ENCODE peak calls at places on chromosomes 6 and 20, in six cellular contexts. A is transverse colon, L is stomach, P is adrenal gland, S is endothelial cell of umbilical vein, W is breast epithelium. Q is an unnamed sample.
A peak's percentile ranks its signal among the peaks of the same experiment; 100 is the strongest.

GRCh38 chr6:157635388-157636244 is 187.4 kb upstream of the SNX9 start:
- DNase-seq in L (no peak), A (no peak), P (no peak), S (no peak), W (no peak), Q (no peak)

GRCh38 chr20:750801-751200 is 17.5 kb downstream of the SLC52A3 start:
- DNase-seq in W (no peak), S (no peak), L (no peak), P (no peak), A (no peak), Q (no peak)

GRCh38 chr6:74587386-74587785 is 618.5 kb downstream of the COL12A1 start:
- DNase-seq in S (no peak), A (no peak), P (no peak), W (no peak), L (no peak), Q (no peak)

GRCh38 chr20:40434122-40434521 is 254.9 kb downstream of the MAFB start:
- DNase-seq in A (no peak), S (no peak), L (no peak), P (no peak), W (no peak), Q (no peak)

GRCh38 chr20:16407251-16408067 is 165.8 kb downstream of the KIF16B start:
- DNase-seq in L (no peak), W (no peak), P (no peak), S (no peak), A (no peak), Q (no peak)

GRCh38 chr6:18155273-18155863 is at the start of gene KDM1B:
- DNase-seq in A (peak; percentile 99), L (peak; percentile 99), W (no peak), S (peak; percentile 98), P (no peak), Q (peak; percentile 98)

GRCh38 chr6:52522151-52522626 is 54.7 kb downstream of the TRAM2 start:
- DNase-seq in W (peak; percentile 35), A (no peak), P (peak; percentile 42), S (peak; percentile 87), L (no peak), Q (no peak)

GRCh38 chr6:168451805-168452204 is 10.8 kb downstream of the SMOC2 start:
- DNase-seq in W (no peak), A (no peak), P (no peak), S (no peak), L (no peak), Q (no peak)

GRCh38 chr6:34583861-34584604 is 27.9 kb upstream of the SPDEF start:
- DNase-seq in S (no peak), P (no peak), L (no peak), A (no peak), W (no peak), Q (no peak)

GRCh38 chr20:32338665-32339064 is 19.5 kb upstream of the ASXL1 start:
- DNase-seq in A (no peak), W (no peak), L (no peak), P (no peak), S (no peak), Q (peak; percentile 68)

GRCh38 chr20:10781526-10781925 is 107.7 kb upstream of the JAG1 start:
- DNase-seq in P (no peak), W (no peak), L (no peak), A (no peak), S (no peak), Q (no peak)

GRCh38 chr6:159094444-159095252 is 49.9 kb upstream of the TAGAP start:
- DNase-seq in L (no peak), P (no peak), S (no peak), A (peak; percentile 19), W (no peak), Q (no peak)

GRCh38 chr6:116309001-116309400 is 29.3 kb upstream of the TSPYL1 start:
- DNase-seq in L (no peak), S (no peak), A (no peak), P (no peak), W (no peak), Q (no peak)

GRCh38 chr6:121748376-121748775 is 312.9 kb downstream of the GJA1 start:
- DNase-seq in W (no peak), A (no peak), S (no peak), L (no peak), P (no peak), Q (no peak)

GRCh38 chr6:139124887-139125672 is 9.8 kb upstream of the HECA start:
- DNase-seq in A (peak; percentile 82), L (peak; percentile 69), S (peak; percentile 26), W (no peak), P (peak; percentile 71), Q (peak; percentile 34)

GRCh38 chr20:31617432-31618104 is 12.5 kb downstream of the ID1 start:
- DNase-seq in L (no peak), W (no peak), S (no peak), P (no peak), A (no peak), Q (no peak)

GRCh38 chr20:1809121-1809520 is 86.1 kb upstream of the SIRPA start:
- DNase-seq in W (no peak), P (no peak), L (no peak), A (no peak), S (peak; percentile 28), Q (no peak)

GRCh38 chr20:31712564-31713311 is 9.9 kb downstream of the BCL2L1 start:
- DNase-seq in S (peak; percentile 91), W (peak; percentile 83), A (peak; percentile 82), P (peak; percentile 81), L (peak; percentile 92), Q (peak; percentile 95)

GRCh38 chr6:45433533-45434400 is 56.0 kb upstream of the SUPT3H start:
- DNase-seq in P (no peak), L (no peak), A (no peak), S (peak; percentile 12), W (no peak), Q (no peak)

GRCh38 chr6:63347599-63347998 is 27.8 kb upstream of the LGSN start:
- DNase-seq in W (no peak), A (no peak), S (peak; percentile 68), L (no peak), P (no peak), Q (no peak)

GRCh38 chr6:105593805-105594231 is 190.9 kb upstream of the PREP start:
- DNase-seq in S (no peak), W (no peak), P (no peak), L (no peak), A (no peak), Q (no peak)

GRCh38 chr20:45358282-45359068 is 4.5 kb upstream of the SYS1 start:
- DNase-seq in S (peak; percentile 89), L (peak; percentile 58), A (peak; percentile 73), W (peak; percentile 81), P (peak; percentile 95), Q (peak; percentile 94)

GRCh38 chr6:107128175-107128574 is 12.9 kb upstream of the BEND3 start:
- DNase-seq in S (no peak), L (no peak), A (no peak), W (no peak), P (no peak), Q (no peak)

GRCh38 chr6:31578461-31579118 is 3.2 kb downstream of the TNF start:
- DNase-seq in P (no peak), W (no peak), L (no peak), S (no peak), A (no peak), Q (no peak)

GRCh38 chr6:31575335-31575901 is at the start of gene TNF:
- DNase-seq in A (peak; percentile 68), L (peak; percentile 32), P (no peak), S (no peak), W (no peak), Q (peak; percentile 8)

GRCh38 chr6:31575952-31576684 is 753 bp downstream of the TNF start:
- DNase-seq in W (no peak), L (no peak), A (no peak), S (no peak), P (no peak), Q (no peak)

GRCh38 chr6:31578058-31578457 is 2.7 kb downstream of the TNF start:
- DNase-seq in P (no peak), W (no peak), L (no peak), A (no peak), S (no peak), Q (no peak)

GRCh38 chr6:31576897-31577341 is 1.6 kb downstream of the TNF start:
- DNase-seq in L (peak; percentile 40), W (no peak), S (no peak), A (peak; percentile 60), P (no peak), Q (no peak)
- TF ChIP-seq POLR2A in L (no peak), W (no peak), S (no peak), A (no peak), P (no peak), Q (no peak)

DNA sequence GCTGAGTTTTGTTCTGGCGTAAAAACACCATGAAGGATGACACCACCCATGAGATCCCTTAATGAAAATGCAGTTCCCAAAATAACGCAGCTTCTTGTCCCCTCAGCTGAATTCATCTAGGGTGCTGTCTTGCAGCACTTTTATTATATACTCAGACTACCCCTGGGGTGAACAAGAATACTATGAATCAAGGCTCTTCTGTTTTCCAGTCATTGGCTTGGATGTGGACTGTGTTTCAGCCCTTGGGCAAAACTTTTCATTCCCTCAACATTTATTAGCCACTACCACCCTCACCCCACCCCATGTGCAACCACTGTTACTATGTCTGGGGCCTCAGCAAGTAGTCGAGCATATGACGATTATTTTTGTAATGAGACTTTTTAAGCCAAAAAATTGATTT is 319.2 kb upstream of the PLN start:
- DNase-seq in P (no peak), A (no peak), S (no peak), L (no peak), W (no peak), Q (no peak)
- H3K4me1 ChIP-seq in P (no peaks in the 10 kb centered on the region), A (no peaks in the 10 kb centered on the region), S (no peaks in the 10 kb centered on the region), L (no peaks in the 10 kb centered on the region), W (no peaks in the 10 kb centered on the region), Q (no peaks in the 10 kb centered on the region)

GRCh38 chr6:24720131-24720603 is 1.2 kb upstream of the C6orf62 start:
- DNase-seq in L (peak; percentile 67), S (peak; percentile 60), W (peak; percentile 62), P (peak; percentile 59), A (peak; percentile 70), Q (peak; percentile 54)
- TF ChIP-seq POLR2A in L (no peak), S (no peak), W (no peak), P (no peak), A (no peak), Q (no peak)

DNA sequence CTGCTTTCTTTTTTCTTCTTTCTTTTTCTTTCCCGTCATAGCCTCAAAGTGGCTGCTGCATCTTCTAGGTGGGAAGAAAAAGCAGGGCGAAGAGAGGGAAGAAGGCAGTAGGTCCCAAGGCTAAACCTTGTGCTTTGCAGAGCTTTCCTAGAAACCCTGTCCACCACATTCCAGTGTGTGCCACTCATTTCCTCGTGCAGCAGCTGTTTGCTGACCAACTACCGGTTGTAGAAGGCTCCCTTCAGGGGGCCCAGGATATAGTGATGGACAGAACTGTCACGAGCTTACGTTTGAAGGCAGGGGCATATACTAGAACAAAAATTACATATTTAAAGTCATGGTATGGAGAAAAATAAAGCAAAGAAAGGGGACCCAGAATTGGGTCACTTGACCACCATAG is 103.0 kb downstream of the SASH1 start:
- DNase-seq in W (no peak), S (peak; percentile 81), L (no peak), P (no peak), A (no peak), Q (no peak)
- H3K4me1 ChIP-seq in W (no peaks in the 10 kb centered on the region), S (peaks cover 74% of the 10 kb centered on the region), L (peaks cover 12% of the 10 kb centered on the region), P (peaks cover 3% of the 10 kb centered on the region), A (no peaks in the 10 kb centered on the region), Q (peaks cover 54% of the 10 kb centered on the region)

GRCh38 chr6:37170273-37171140 is 555 bp downstream of the PIM1 start:
- DNase-seq in S (peak; percentile 45), W (peak; percentile 57), L (peak; percentile 50), P (peak; percentile 58), A (peak; percentile 59), Q (peak; percentile 66)
- TF ChIP-seq POLR2A in S (no peak), W (no peak), L (no peak), P (no peak), A (peak; percentile 76), Q (no peak)

GRCh38 chr20:63863798-63864544 is 1.1 kb upstream of the TPD52L2 start:
- DNase-seq in W (peak; percentile 77), P (peak; percentile 80), L (peak; percentile 87), S (peak; percentile 84), A (peak; percentile 91), Q (peak; percentile 78)
- H3K4me1 ChIP-seq in W (peaks cover 12% of the 10 kb centered on the region), P (peaks cover 29% of the 10 kb centered on the region), L (peaks cover 50% of the 10 kb centered on the region), S (peaks cover 10% of the 10 kb centered on the region), A (peaks cover 24% of the 10 kb centered on the region), Q (peaks cover 16% of the 10 kb centered on the region)

Q was measured in thyroid gland.